ENCODE peak calls at places on chromosome 6, in six cellular contexts. H is T-helper 9 cell, Z is T47D, U is right atrium auricular region, T is NCI-H748 treated with DMSO at 0.1 percent for 48 hours, X is epithelial cell of esophagus. M is an unnamed sample.

GRCh38 chr6:52019092-52019491 is 68.3 kb downstream of the PKHD1 start:
- DNase-seq in H (no peak), Z (no peak), U (no peak), T (peak; percentile 90), X (no peak), M (no peak)

GRCh38 chr6:170124836-170125235 is 166.0 kb downstream of the DLL1 start:
- DNase-seq in H (no peak), Z (peak; percentile 55), U (peak; percentile 7), T (no peak), X (peak; percentile 89), M (no peak)

GRCh38 chr6:52286798-52287432 is 2.4 kb upstream of the MCM3 start:
- DNase-seq in H (peak; percentile 50), Z (peak; percentile 23), U (no peak), T (peak; percentile 71), X (peak; percentile 76), M (no peak)

GRCh38 chr6:141753180-141753579 is 379.5 kb upstream of the GJE1 start:
- DNase-seq in H (no peak), Z (no peak), U (no peak), T (no peak), X (no peak), M (no peak)

GRCh38 chr6:27333642-27334040 is 21.6 kb upstream of the POM121L2 start:
- DNase-seq in H (no peak), Z (no peak), U (no peak), T (no peak), X (no peak), M (no peak)

GRCh38 chr6:170459451-170459850 is 93.7 kb downstream of the PSMB1 start:
- DNase-seq in H (no peak), Z (no peak), U (no peak), T (no peak), X (peak; percentile 14), M (peak; percentile 38)

GRCh38 chr6:137764464-137764863 is 102.6 kb upstream of the TNFAIP3 start:
- DNase-seq in H (no peak), Z (no peak), U (no peak), T (no peak), X (peak; percentile 93), M (no peak)

GRCh38 chr6:58198301-58198700 is 880.9 kb downstream of the PRIM2 start:
- DNase-seq in H (no peak), Z (no peak), U (no peak), T (no peak), X (peak; percentile 87), M (no peak)

GRCh38 chr6:116102856-116103255 is 2.2 kb downstream of the NT5DC1 start:
- DNase-seq in H (no peak), Z (no peak), U (no peak), T (no peak), X (no peak), M (no peak)

GRCh38 chr6:138493413-138493812 is 5.9 kb downstream of the NHSL1 start:
- DNase-seq in H (no peak), Z (no peak), U (no peak), T (no peak), X (peak; percentile 90), M (no peak)

GRCh38 chr6:14743465-14744211 is 502.2 kb upstream of the JARID2 start:
- DNase-seq in H (no peak), Z (no peak), U (peak; percentile 73), T (no peak), X (peak; percentile 100), M (peak; percentile 78)

GRCh38 chr6:169831450-169832246 is 80.2 kb downstream of the ERMARD start:
- DNase-seq in H (peak; percentile 65), Z (peak; percentile 49), U (peak; percentile 70), T (peak; percentile 82), X (peak; percentile 67), M (peak; percentile 62)